ENCODE peak calls at places on chromosome 22, in four cellular contexts. B, E, U and D are unnamed samples.

GRCh38 chr22:27405672-27406388 is 395.7 kb downstream of the MN1 start:
- DNase-seq in E (peak), B (peak), U (peak), D (peak)

GRCh38 chr22:31538815-31539214 is 42.5 kb downstream of the SFI1 start:
- DNase-seq in B (no peak), E (no peak), U (no peak), D (no peak)

GRCh38 chr22:31768422-31769059 is 14.7 kb downstream of the DEPDC5 start:
- DNase-seq in B (no peak), U (no peak), E (peak), D (peak)

GRCh38 chr22:37951305-37951704 is 2.1 kb downstream of the C22orf23 start:
- DNase-seq in U (no peak), B (peak), E (no peak), D (peak)

GRCh38 chr22:47333625-47334024 is 571.2 kb downstream of the TBC1D22A start:
- DNase-seq in U (no peak), B (no peak), E (peak), D (peak)

GRCh38 chr22:42994276-42994916 is 20.6 kb downstream of the PACSIN2 start:
- DNase-seq in U (no peak), B (no peak), E (no peak), D (no peak)

GRCh38 chr22:31344369-31345330 is 1.5 kb downstream of the PATZ1 start:
- DNase-seq in E (peak), U (peak), B (peak), D (peak)

GRCh38 chr22:37663521-37664140 is 5.1 kb downstream of the PDXP start:
- DNase-seq in B (no peak), U (no peak), E (no peak), D (no peak)

GRCh38 chr22:20299736-20300136 is 20.1 kb downstream of the DGCR6L start:
- DNase-seq in E (peak), U (peak), B (peak), D (peak)

GRCh38 chr22:45932066-45932465 is 44.9 kb downstream of the WNT7B start:
- DNase-seq in U (no peak), E (no peak), B (no peak), D (no peak)

GRCh38 chr22:31800065-31800464 is 46.2 kb downstream of the DEPDC5 start:
- DNase-seq in U (no peak), B (peak), E (peak), D (peak)

GRCh38 chr22:24588756-24589481 is 4.0 kb downstream of the LRRC75B start:
- DNase-seq in U (no peak), B (no peak), E (no peak), D (no peak)

GRCh38 chr22:30871391-30872281 is 96.9 kb downstream of the MORC2 start:
- DNase-seq in E (no peak), U (no peak), B (no peak), D (no peak)

GRCh38 chr22:21624120-21624879 is 5.5 kb downstream of the YDJC start:
- DNase-seq in E (peak), B (peak), U (peak), D (peak)

GRCh38 chr22:31046591-31047226 is 34.4 kb upstream of the SMTN start:
- DNase-seq in U (peak), E (no peak), B (peak), D (no peak)

GRCh38 chr22:27578937-27579617 is 222.5 kb downstream of the MN1 start:
- DNase-seq in E (no peak), B (no peak), U (no peak), D (no peak)

GRCh38 chr22:27850000-27850465 is 48.5 kb upstream of the MN1 start:
- DNase-seq in U (no peak), E (no peak), B (peak), D (no peak)

GRCh38 chr22:47034076-47034808 is 271.8 kb downstream of the TBC1D22A start:
- DNase-seq in U (no peak), B (no peak), E (no peak), D (no peak)

GRCh38 chr22:23791737-23792645 is 5.2 kb downstream of the SMARCB1 start:
- DNase-seq in B (no peak), E (no peak), U (no peak), D (no peak)

GRCh38 chr22:24930678-24931077 is 15.8 kb downstream of the LHFPL7 start:
- DNase-seq in U (no peak), B (no peak), E (no peak), D (no peak)

GRCh38 chr22:29799217-29799680 is 32.1 kb downstream of the UQCR10 start:
- DNase-seq in E (peak), B (no peak), U (no peak), D (peak)

GRCh38 chr22:27778299-27779090 is 23.1 kb downstream of the MN1 start:
- DNase-seq in U (no peak), B (no peak), E (no peak), D (no peak)

GRCh38 chr22:24157783-24158170 is 23.5 kb upstream of the SUSD2 start:
- DNase-seq in B (no peak), U (no peak), E (no peak), D (no peak)

GRCh38 chr22:48177591-48177990 is 1415.1 kb downstream of the TBC1D22A start:
- DNase-seq in U (no peak), E (no peak), B (no peak), D (no peak)

GRCh38 chr22:24510694-24511625 is 15.8 kb downstream of the UPB1 start:
- DNase-seq in U (peak), E (no peak), B (no peak), D (peak)

GRCh38 chr22:29700949-29701927 is 18.6 kb upstream of the CABP7 start:
- DNase-seq in E (peak), U (peak), B (peak), D (peak)

DNA sequence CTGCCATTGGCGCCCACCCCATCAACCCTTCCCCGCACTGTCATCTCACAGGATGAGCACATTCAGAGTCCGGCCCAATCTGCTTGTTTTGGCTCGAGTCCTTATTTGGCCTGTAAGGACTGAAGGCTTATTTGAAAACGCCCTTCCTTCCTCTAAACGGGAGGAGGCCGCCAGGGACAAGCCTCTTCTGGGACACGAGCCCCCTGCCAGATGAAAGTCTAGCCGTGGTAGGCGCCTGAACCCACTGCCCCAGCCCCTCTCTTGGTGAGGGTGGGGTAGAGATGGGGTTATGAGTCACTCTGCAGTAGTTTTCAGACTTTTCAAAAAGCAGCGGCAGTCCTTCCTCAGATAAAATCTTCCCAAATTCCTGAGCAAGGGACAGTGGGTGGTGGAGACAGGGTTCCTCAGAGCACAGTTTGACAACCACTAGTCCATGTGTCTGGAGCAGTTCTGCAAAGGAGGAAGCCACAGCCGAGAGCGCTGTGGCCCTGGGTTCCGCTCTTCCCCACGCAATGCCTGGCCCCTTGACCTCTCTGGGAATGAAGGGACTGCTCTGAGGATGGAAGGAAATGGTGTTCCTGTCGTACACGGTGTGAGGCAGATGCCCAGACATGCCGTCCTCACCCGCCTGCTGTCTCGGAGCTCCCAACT is 57.0 kb downstream of the MYH9 start:
- DNase-seq in E (peak), B (no peak), U (no peak), D (no peak)
- H3K4me3 ChIP-seq in E (peak), B (no peak), U (no peak), D (no peak)

GRCh38 chr22:17796695-17797094 is 22.4 kb upstream of the BID start:
- DNase-seq in E (no peak), B (no peak), U (no peak), D (no peak)
- H3K4me3 ChIP-seq in E (no peak), B (no peak), U (no peak), D (no peak)

GRCh38 chr22:44026066-44026629 is 2.0 kb downstream of the PARVB start:
- DNase-seq in U (no peak), E (no peak), B (no peak), D (no peak)
- H3K4me3 ChIP-seq in U (no peak), E (no peak), B (no peak), D (no peak)

GRCh38 chr22:35175392-35175791 is 81.9 kb upstream of the HMGXB4 start:
- DNase-seq in B (no peak), E (no peak), U (no peak), D (no peak)

GRCh38 chr22:35170716-35171697 is 86.3 kb upstream of the HMGXB4 start:
- DNase-seq in U (no peak), B (no peak), E (no peak), D (peak)

GRCh38 chr22:35174398-35174797 is 82.9 kb upstream of the HMGXB4 start:
- DNase-seq in B (no peak), E (no peak), U (no peak), D (no peak)

GRCh38 chr22:35173655-35174054 is 83.6 kb upstream of the HMGXB4 start:
- DNase-seq in B (no peak), E (no peak), U (no peak), D (no peak)

DNA sequence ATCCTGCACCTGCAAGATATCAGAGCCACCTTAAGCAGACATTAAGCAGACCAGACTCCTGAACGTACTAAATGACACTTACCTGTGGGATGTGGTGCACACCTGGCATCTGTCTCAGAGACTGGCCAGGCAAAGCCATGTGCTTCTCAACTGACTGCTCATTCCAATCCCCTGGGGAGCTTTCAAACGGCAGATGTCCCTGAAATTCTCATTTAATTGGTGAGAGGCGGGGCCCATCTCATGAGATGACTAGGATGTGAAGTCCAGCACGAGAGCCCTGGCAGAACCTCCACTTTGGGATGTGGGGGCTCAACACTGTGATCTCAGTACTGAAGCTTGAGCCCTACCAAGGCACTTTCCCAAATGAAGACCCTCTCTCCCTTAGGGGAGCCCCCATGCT is 84.8 kb upstream of the HMGXB4 start:
- DNase-seq in E (no peak), U (no peak), B (no peak), D (no peak)
- H3K4me3 ChIP-seq in E (no peak), U (no peak), B (no peak), D (no peak)

GRCh38 chr22:38956551-38956950 is 858 bp upstream of the APOBEC3A start:
- DNase-seq in E (no peak), B (no peak), U (no peak), D (no peak)
- H3K4me3 ChIP-seq in E (no peak), B (no peak), U (no peak), D (no peak)

GRCh38 chr22:50251472-50252054 is 498 bp upstream of the HDAC10 start:
- DNase-seq in E (no peak), U (no peak), B (peak), D (no peak)

GRCh38 chr22:50249382-50250248 is 1.4 kb downstream of the HDAC10 start:
- DNase-seq in U (no peak), B (no peak), E (no peak), D (no peak)

GRCh38 chr22:50250555-50251471 is at the start of gene HDAC10:
- DNase-seq in B (peak), E (peak), U (peak), D (peak)

GRCh38 chr22:50248192-50249084 is 2.6 kb downstream of the HDAC10 start:
- DNase-seq in B (no peak), U (no peak), E (no peak), D (no peak)

GRCh38 chr22:50250249-50250554 is 863 bp downstream of the HDAC10 start:
- DNase-seq in E (no peak), U (no peak), B (no peak), D (no peak)
- H3K4me3 ChIP-seq in E (peak), U (peak), B (peak), D (peak)

GRCh38 chr22:17218341-17218740 is 894 bp downstream of the ADA2 start:
- DNase-seq in E (no peak), B (no peak), U (no peak), D (no peak)
- H3K4me3 ChIP-seq in E (no peak), B (no peak), U (no peak), D (no peak)

DNA sequence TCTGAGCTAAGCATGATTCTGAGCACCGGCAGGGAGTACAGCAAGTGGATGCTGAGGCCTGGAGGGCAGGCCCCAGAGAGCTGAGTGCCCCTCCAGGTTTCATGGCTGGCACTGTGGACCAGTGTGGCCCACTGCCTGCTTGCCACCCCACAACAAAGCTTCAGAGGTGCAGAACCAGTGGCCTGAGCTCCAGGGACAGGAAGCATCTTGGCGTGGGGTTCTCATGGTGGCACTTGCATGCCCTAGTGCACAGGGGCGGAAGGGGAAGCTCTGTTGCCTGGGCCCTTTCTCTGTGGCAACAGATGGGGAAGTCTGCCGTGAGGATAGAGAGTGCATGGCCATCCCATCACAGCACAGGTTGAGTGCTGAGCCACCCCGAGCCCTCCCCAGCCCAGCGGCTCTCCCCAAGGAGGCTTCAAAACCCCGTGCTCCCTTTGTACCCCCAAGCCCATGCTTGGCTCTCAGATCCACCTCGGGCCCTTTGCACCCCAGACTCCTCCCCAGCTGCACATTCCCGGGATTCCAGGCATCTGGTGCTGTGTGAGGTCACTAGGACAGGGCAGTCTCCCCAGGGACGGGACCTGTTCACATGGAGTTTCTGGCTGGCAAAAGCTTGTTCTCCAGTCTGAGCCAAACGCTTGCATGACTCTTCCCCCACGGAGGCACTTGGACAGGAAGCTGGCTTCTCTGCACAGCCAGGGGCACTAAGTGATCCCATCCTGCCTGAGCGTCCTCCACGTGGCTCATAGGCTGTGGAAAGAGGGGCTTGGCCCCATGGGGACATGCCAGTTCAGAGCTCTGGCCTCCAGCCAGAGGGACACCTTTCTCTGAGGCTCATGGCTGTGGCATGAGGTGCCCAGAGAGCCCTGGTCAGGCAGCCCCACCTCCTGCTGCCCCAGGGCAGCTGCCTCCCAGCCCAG is 4.2 kb downstream of the SLC25A1 start:
- DNase-seq in E (peak), U (no peak), B (peak), D (peak)
- H3K4me3 ChIP-seq in E (no peak), U (no peak), B (peak), D (no peak)

GRCh38 chr22:49924113-49924833 is 5.8 kb downstream of the CRELD2 start:
- DNase-seq in U (no peak), B (no peak), E (no peak), D (no peak)

GRCh38 chr22:49926916-49927315 is 8.5 kb downstream of the CRELD2 start:
- DNase-seq in U (no peak), B (no peak), E (no peak), D (no peak)

GRCh38 chr22:49923445-49923844 is 5.0 kb downstream of the CRELD2 start:
- DNase-seq in U (no peak), B (no peak), E (no peak), D (no peak)

GRCh38 chr22:49927483-49928184 is 9.2 kb downstream of the CRELD2 start:
- DNase-seq in E (no peak), U (no peak), B (no peak), D (no peak)

DNA sequence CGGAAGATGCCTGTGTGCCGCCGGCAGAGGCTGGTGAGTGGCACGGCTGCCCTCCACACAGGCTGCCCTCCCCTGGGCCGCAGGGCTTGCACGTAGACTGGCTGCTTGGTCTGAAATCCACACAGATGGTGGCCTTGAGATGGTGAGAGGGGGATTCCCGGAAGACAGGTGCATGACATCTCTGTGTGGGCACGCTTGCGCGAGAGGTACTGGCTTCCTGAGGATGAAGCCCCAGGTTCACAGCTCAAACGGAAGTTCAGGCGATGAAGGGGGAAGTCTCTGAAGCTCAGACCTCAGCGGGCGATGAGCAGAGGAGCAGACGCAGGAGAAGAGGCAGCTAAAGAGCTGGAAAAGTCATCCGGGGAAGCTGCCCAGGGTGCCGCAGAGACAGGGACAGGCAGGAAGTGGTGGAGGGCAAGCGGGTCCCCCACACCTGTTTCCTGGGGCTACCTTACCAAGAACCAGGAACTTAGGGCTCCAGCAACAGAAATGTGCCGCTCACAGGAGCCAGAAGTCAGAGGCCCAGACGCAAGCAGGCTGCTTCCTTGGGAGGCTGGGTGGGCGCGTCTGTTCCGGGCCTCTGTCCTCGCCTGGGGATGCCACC is 7.2 kb downstream of the CRELD2 start:
- DNase-seq in U (no peak), E (no peak), B (no peak), D (no peak)
- H3K4me3 ChIP-seq in U (no peak), E (no peak), B (no peak), D (no peak)